ENCODE peak calls at places on chromosome 16, in nine cellular contexts. S is fibroblast of lung; B is cardiac muscle cell; I is CD8-positive, alpha-beta T cell; P is transverse colon; K is upper lobe of right lung; H is heart right ventricle; Z is tibial artery; C is mammary epithelial cell. G is an unnamed sample.

GRCh38 chr16:62225675-62226074 is 189.4 kb upstream of the CDH8 start:
- DNase-seq in B (peak; percentile 3), P (peak; percentile 60), I (no peak), C (peak; percentile 80), Z (peak; percentile 66), S (peak; percentile 41), K (peak; percentile 85), H (peak; percentile 62), G (peak; percentile 69)

GRCh38 chr16:25135239-25135878 is 23.8 kb downstream of the LCMT1 start:
- DNase-seq in P (peak; percentile 36), H (no peak), S (peak; percentile 67), I (no peak), B (peak; percentile 27), C (peak; percentile 48), Z (no peak), K (no peak), G (peak; percentile 64)

GRCh38 chr16:48613061-48613957 is 3.3 kb upstream of the N4BP1 start:
- DNase-seq in H (no peak), Z (no peak), C (peak; percentile 11), I (peak; percentile 72), P (peak; percentile 43), K (no peak), B (peak; percentile 73), S (no peak), G (peak; percentile 92)

GRCh38 chr16:88063201-88063773 is 112.1 kb downstream of the BANP start:
- DNase-seq in Z (peak; percentile 56), C (no peak), H (no peak), I (no peak), K (no peak), S (peak; percentile 84), B (peak; percentile 82), P (no peak), G (no peak)

GRCh38 chr16:89170346-89171215 is 967 bp upstream of the CDH15 start:
- DNase-seq in K (peak; percentile 86), Z (no peak), I (peak; percentile 28), C (no peak), B (no peak), S (no peak), P (peak; percentile 73), H (no peak), G (no peak)

GRCh38 chr16:77723108-77723514 is 797 bp downstream of the NUDT7 start:
- DNase-seq in B (peak; percentile 66), P (peak; percentile 21), Z (peak; percentile 28), I (no peak), C (peak; percentile 14), S (peak; percentile 76), H (peak; percentile 16), K (no peak), G (no peak)

GRCh38 chr16:30622455-30623032 is 12.4 kb upstream of the ZNF689 start:
- DNase-seq in S (no peak), P (no peak), C (no peak), B (no peak), I (no peak), H (no peak), Z (no peak), K (no peak), G (no peak)

GRCh38 chr16:72561-73537 is at the start of gene RHBDF1:
- DNase-seq in Z (no peak), B (peak; percentile 71), H (peak; percentile 75), P (peak; percentile 73), C (peak; percentile 34), I (no peak), K (peak; percentile 86), S (no peak), G (no peak)

GRCh38 chr16:25747160-25747758 is 55.5 kb downstream of the HS3ST4 start:
- DNase-seq in K (no peak), Z (no peak), P (no peak), B (no peak), H (no peak), C (no peak), I (no peak), S (no peak), G (no peak)

GRCh38 chr16:23504453-23505179 is 5.7 kb downstream of the GGA2 start:
- DNase-seq in Z (peak; percentile 65), B (peak; percentile 88), I (peak; percentile 65), P (peak; percentile 42), S (peak; percentile 95), H (peak; percentile 39), C (peak; percentile 96), K (peak; percentile 81), G (peak; percentile 88)

GRCh38 chr16:54926166-54926838 is 4.4 kb upstream of the IRX5 start:
- DNase-seq in C (peak; percentile 79), Z (no peak), P (no peak), I (no peak), B (peak; percentile 24), K (no peak), S (peak; percentile 83), H (no peak), G (peak; percentile 65)

GRCh38 chr16:11797957-11798299 is 870 bp upstream of the ZC3H7A start:
- DNase-seq in Z (no peak), K (no peak), P (no peak), S (no peak), C (no peak), B (no peak), I (no peak), H (no peak), G (no peak)

GRCh38 chr16:82031116-82032084 is 3.7 kb upstream of the HSD17B2 start:
- DNase-seq in H (no peak), C (peak; percentile 65), Z (no peak), S (peak; percentile 70), I (no peak), B (peak; percentile 79), P (no peak), K (no peak), G (peak; percentile 38)

GRCh38 chr16:56617212-56618085 is 8.1 kb upstream of the MT1E start:
- DNase-seq in B (peak; percentile 82), P (peak; percentile 70), S (peak; percentile 73), I (peak; percentile 42), H (peak; percentile 87), Z (peak; percentile 79), C (peak; percentile 54), K (peak; percentile 86), G (no peak)

GRCh38 chr16:29012913-29013641 is 28.2 kb downstream of the LAT start:
- DNase-seq in H (no peak), C (no peak), B (no peak), Z (no peak), S (no peak), I (no peak), K (no peak), P (no peak), G (peak; percentile 10)

GRCh38 chr16:72428611-72429376 is 256.8 kb upstream of the PMFBP1 start:
- DNase-seq in K (no peak), P (no peak), I (no peak), C (no peak), Z (no peak), H (no peak), S (peak; percentile 32), B (no peak), G (no peak)

GRCh38 chr16:1532081-1532760 is 1.2 kb upstream of the TMEM204 start:
- DNase-seq in C (no peak), B (no peak), S (no peak), I (no peak), P (peak; percentile 52), Z (peak; percentile 81), H (peak; percentile 84), K (no peak), G (no peak)

GRCh38 chr16:1532771-1533170 is 695 bp upstream of the TMEM204 start:
- DNase-seq in H (peak; percentile 42), I (no peak), S (no peak), P (no peak), K (no peak), B (no peak), Z (no peak), C (no peak), G (no peak)

GRCh38 chr16:1530883-1531637 is 2.4 kb upstream of the TMEM204 start:
- DNase-seq in K (no peak), C (no peak), P (peak; percentile 32), Z (peak; percentile 74), S (no peak), I (no peak), B (peak; percentile 86), H (peak; percentile 77), G (peak; percentile 29)

GRCh38 chr16:1530349-1530882 is 3.0 kb upstream of the TMEM204 start:
- DNase-seq in Z (no peak), P (no peak), B (no peak), S (no peak), C (peak; percentile 13), H (no peak), I (no peak), K (no peak), G (peak; percentile 63)

GRCh38 chr16:1531638-1531910 is 1.9 kb upstream of the TMEM204 start:
- DNase-seq in H (peak; percentile 33), I (no peak), P (no peak), C (no peak), B (no peak), Z (no peak), K (no peak), S (no peak), G (no peak)
- H3K27me3 ChIP-seq in H (no peaks in the 10 kb centered on the region), I (no peaks in the 10 kb centered on the region), P (no peaks in the 10 kb centered on the region), C (no peaks in the 10 kb centered on the region), B (no peaks in the 10 kb centered on the region), Z (no peaks in the 10 kb centered on the region), K (no peaks in the 10 kb centered on the region), S (no peaks in the 10 kb centered on the region), G (peaks cover 4% of the 10 kb centered on the region)

DNA sequence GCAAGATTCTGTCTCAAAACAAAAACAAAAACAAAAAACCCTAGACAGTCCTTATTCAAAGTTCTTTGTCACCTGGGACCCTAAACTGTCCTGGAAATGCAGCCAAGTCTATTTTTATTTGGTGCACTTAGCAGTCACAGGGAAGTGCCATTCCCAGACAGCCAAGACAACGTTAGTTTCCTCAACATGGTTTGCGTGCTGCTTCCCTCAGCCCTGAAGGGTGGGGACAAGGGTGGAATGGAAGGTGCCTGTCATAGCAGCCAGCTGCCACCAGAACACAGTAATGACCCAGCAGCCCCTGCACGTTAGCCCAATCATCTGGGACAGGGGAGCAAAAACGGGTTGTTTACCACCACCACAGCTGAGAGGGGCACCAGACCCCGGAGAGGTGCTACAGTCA is 16.9 kb downstream of the CREBBP start:
- DNase-seq in C (no peak), K (no peak), Z (no peak), H (no peak), B (no peak), I (no peak), P (no peak), S (no peak), G (no peak)
- TF ChIP-seq CTCF in C (no peak), K (no peak), Z (no peak), H (peak; percentile 17), B (no peak), I (no peak), P (peak; percentile 22), S (no peak), G (no peak)

DNA sequence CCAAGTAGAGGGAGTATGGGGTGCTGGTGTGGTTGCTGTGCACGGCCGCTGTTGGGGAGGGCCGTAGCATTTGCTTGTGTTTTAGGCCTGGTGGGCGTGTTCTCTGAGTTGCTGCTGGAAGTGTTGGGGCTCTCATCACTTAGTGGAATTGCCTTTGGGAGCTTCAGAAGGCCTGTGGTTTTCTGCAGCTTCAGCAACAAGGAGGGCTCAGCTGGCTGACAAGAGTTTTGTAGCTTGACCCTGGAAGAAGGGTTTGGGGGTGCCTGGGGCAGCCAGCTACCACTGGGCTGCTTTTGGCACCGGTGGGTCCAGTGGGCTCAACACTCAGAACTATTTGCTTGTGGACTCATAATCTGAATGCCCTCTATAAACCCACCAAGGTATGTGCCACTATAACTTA is 30.9 kb downstream of the HAPSTR1 start:
- DNase-seq in C (no peak), B (no peak), Z (no peak), S (no peak), I (no peak), K (no peak), H (no peak), P (no peak), G (no peak)
- H3K4me1 ChIP-seq in C (peaks cover 24% of the 10 kb centered on the region), B (no peaks in the 10 kb centered on the region), Z (peaks cover 70% of the 10 kb centered on the region), S (peaks cover 7% of the 10 kb centered on the region), I (peaks cover 25% of the 10 kb centered on the region), K (peaks cover 31% of the 10 kb centered on the region), H (peaks cover 65% of the 10 kb centered on the region), P (peaks cover 59% of the 10 kb centered on the region), G (peaks cover 18% of the 10 kb centered on the region)

GRCh38 chr16:79098897-79099296 is 501.6 kb downstream of the MAF start:
- DNase-seq in C (no peak), P (no peak), Z (peak; percentile 26), K (no peak), H (no peak), S (no peak), I (no peak), B (no peak), G (no peak)
- H3K27me3 ChIP-seq in C (no peaks in the 10 kb centered on the region), P (no peaks in the 10 kb centered on the region), Z (no peaks in the 10 kb centered on the region), K (no peaks in the 10 kb centered on the region), H (no peaks in the 10 kb centered on the region), S (no peaks in the 10 kb centered on the region), I (no peaks in the 10 kb centered on the region), B (no peaks in the 10 kb centered on the region), G (peaks cover 60% of the 10 kb centered on the region)

G was measured in foreskin keratinocyte.